ENCODE peak calls at places on chromosomes 13 and 19, in six cellular contexts. W is IMR-90, P is HepG2, E is A549, V is K562, Q is GM12878. I is an unnamed sample.

GRCh38 chr19:33093420-33094210 is 12.6 kb downstream of the GPATCH1 start:
- DNase-seq in E (no peak), W (no peak), P (no peak), V (peak), Q (no peak), I (no peak)

GRCh38 chr19:31502536-31503170 is 153.4 kb upstream of the TSHZ3 start:
- DNase-seq in E (no peak), W (no peak), V (no peak), Q (no peak), P (no peak), I (no peak)

GRCh38 chr13:113429608-113429985 is 23.7 kb downstream of the ADPRHL1 start:
- DNase-seq in E (no peak), W (no peak), Q (no peak), V (no peak), P (no peak), I (no peak)

GRCh38 chr19:50823389-50824042 is at the start of gene KLK1:
- DNase-seq in P (no peak), W (no peak), E (no peak), Q (no peak), V (peak), I (no peak)

GRCh38 chr19:41324921-41325639 is 15.1 kb downstream of the CCDC97 start:
- DNase-seq in Q (no peak), E (peak), P (peak), V (peak), W (peak), I (no peak)

GRCh38 chr13:106372199-106373160 is 163.0 kb downstream of the EFNB2 start:
- DNase-seq in W (peak), E (no peak), P (no peak), V (no peak), Q (no peak), I (no peak)

GRCh38 chr13:110138009-110138699 is 168.8 kb downstream of the COL4A1 start:
- DNase-seq in P (peak), W (peak), V (peak), Q (peak), E (peak), I (peak)

GRCh38 chr13:93316848-93317247 is 90.2 kb downstream of the GPC6 start:
- DNase-seq in P (no peak), V (no peak), E (no peak), W (no peak), Q (no peak), I (no peak)

GRCh38 chr19:11964858-11965645 is at the start of gene ZNF763:
- DNase-seq in E (no peak), V (peak), Q (peak), W (peak), P (peak), I (no peak)

GRCh38 chr19:40589723-40590429 is 11.3 kb upstream of the LTBP4 start:
- DNase-seq in P (no peak), Q (no peak), V (no peak), E (no peak), W (no peak), I (no peak)

GRCh38 chr13:98310485-98311199 is 133.6 kb upstream of the RNF113B start:
- DNase-seq in P (peak), W (no peak), Q (no peak), V (no peak), E (no peak), I (no peak)

GRCh38 chr13:43331676-43332075 is 308.3 kb downstream of the DNAJC15 start:
- DNase-seq in W (peak), Q (no peak), E (no peak), P (no peak), V (no peak), I (no peak)

GRCh38 chr13:100941377-100941776 is 266.8 kb upstream of the TMTC4 start:
- DNase-seq in Q (no peak), V (no peak), P (no peak), W (no peak), E (no peak), I (no peak)

GRCh38 chr13:24652346-24652745 is 27.9 kb upstream of the ATP12A start:
- DNase-seq in Q (no peak), E (no peak), W (no peak), V (no peak), P (no peak), I (no peak)

GRCh38 chr13:28560612-28561011 is 65.7 kb upstream of the FLT1 start:
- DNase-seq in V (no peak), Q (no peak), P (no peak), W (no peak), E (no peak), I (no peak)

GRCh38 chr19:13447978-13448377 is 58.3 kb downstream of the CACNA1A start:
- DNase-seq in W (no peak), E (no peak), Q (no peak), P (no peak), V (no peak), I (no peak)

GRCh38 chr19:49677901-49678674 is 1.0 kb downstream of the PRMT1 start:
- DNase-seq in V (peak), Q (no peak), P (peak), E (peak), W (peak), I (peak)

GRCh38 chr13:100176781-100177389 is 88.0 kb downstream of the PCCA start:
- DNase-seq in E (no peak), W (peak), V (no peak), P (no peak), Q (no peak), I (peak)

GRCh38 chr13:113411216-113412023 is 41.9 kb downstream of the ADPRHL1 start:
- DNase-seq in Q (no peak), W (peak), V (no peak), P (peak), E (peak), I (no peak)

GRCh38 chr13:25816239-25816638 is 235.6 kb downstream of the SHISA2 start:
- DNase-seq in P (no peak), E (no peak), Q (no peak), V (no peak), W (no peak), I (no peak)

GRCh38 chr13:42215578-42216421 is 56.2 kb upstream of the AKAP11 start:
- DNase-seq in V (peak), Q (peak), W (peak), E (no peak), P (peak), I (peak)

GRCh38 chr19:14505488-14506239 is 9.7 kb upstream of the GIPC1 start:
- DNase-seq in Q (no peak), W (peak), P (peak), E (peak), V (peak), I (peak)

GRCh38 chr13:28402057-28402381 is 92.9 kb downstream of the FLT1 start:
- DNase-seq in W (no peak), V (no peak), P (no peak), Q (no peak), E (no peak), I (no peak)

GRCh38 chr13:113044431-113045114 is 61.0 kb upstream of the F7 start:
- DNase-seq in Q (no peak), W (no peak), P (no peak), V (no peak), E (no peak), I (no peak)

GRCh38 chr19:3056454-3057016 is 5.8 kb downstream of the TLE5 start:
- DNase-seq in P (no peak), V (peak), E (no peak), Q (no peak), W (no peak), I (no peak)

GRCh38 chr13:48858523-48858922 is 117.2 kb upstream of the FNDC3A start:
- DNase-seq in W (no peak), E (no peak), P (no peak), Q (no peak), V (no peak), I (no peak)

GRCh38 chr19:12733369-12733896 is 1.1 kb downstream of the TRIR start:
- DNase-seq in W (peak), V (peak), Q (no peak), E (peak), P (peak), I (no peak)

GRCh38 chr19:52670046-52670445 is 31.9 kb upstream of the ZNF83 start:
- DNase-seq in P (no peak), W (no peak), E (no peak), Q (no peak), V (no peak), I (no peak)

GRCh38 chr19:3336680-3337523 is 29.5 kb upstream of the NFIC start:
- DNase-seq in E (no peak), W (peak), V (no peak), Q (no peak), P (peak), I (no peak)

GRCh38 chr19:43789029-43789428 is 8.3 kb upstream of the KCNN4 start:
- DNase-seq in P (no peak), V (no peak), W (peak), Q (no peak), E (no peak), I (no peak)
- TF ChIP-seq BHLHE40 in P (no peak), V (no peak), W (no peak), Q (no peak), E (no peak), I (no peak)

DNA sequence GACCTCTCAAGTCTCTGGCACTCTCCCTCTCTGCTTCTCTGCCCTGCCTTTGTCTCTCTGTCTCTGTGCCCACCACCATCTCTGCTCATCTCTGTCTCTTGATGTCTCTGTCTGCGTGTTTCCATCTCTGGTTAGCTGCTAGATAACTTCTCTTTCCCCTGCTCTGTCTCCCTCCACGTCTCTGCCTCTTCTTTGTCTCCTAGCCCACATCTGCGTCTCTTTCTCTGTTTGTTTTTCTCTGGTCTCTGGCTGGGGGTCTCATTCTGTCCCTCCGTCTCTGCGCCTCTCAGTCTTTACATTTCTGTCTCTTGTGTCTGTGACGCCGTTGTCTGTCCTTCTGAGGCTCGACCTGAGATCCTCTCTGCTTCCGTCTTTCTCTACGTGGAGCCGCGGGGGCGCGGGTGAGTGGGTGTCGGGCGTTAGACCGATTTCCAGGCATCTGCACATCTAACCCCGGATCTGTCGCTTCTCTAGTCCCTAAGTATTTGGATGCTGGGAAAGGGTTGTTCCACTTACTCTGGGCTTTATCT is 386 bp downstream of the GIPR start:
- DNase-seq in W (no peak), P (no peak), Q (no peak), V (no peak), E (no peak), I (no peak)
- TF ChIP-seq BHLHE40 in W (no peak), P (no peak), Q (no peak), V (no peak), E (no peak), I (no peak)

GRCh38 chr19:10372698-10373097 is 7.7 kb downstream of the TYK2 start:
- DNase-seq in V (no peak), Q (no peak), P (no peak), W (no peak), E (no peak), I (no peak)
- TF ChIP-seq BHLHE40 in V (no peak), Q (no peak), P (no peak), W (no peak), E (no peak), I (no peak)

DNA sequence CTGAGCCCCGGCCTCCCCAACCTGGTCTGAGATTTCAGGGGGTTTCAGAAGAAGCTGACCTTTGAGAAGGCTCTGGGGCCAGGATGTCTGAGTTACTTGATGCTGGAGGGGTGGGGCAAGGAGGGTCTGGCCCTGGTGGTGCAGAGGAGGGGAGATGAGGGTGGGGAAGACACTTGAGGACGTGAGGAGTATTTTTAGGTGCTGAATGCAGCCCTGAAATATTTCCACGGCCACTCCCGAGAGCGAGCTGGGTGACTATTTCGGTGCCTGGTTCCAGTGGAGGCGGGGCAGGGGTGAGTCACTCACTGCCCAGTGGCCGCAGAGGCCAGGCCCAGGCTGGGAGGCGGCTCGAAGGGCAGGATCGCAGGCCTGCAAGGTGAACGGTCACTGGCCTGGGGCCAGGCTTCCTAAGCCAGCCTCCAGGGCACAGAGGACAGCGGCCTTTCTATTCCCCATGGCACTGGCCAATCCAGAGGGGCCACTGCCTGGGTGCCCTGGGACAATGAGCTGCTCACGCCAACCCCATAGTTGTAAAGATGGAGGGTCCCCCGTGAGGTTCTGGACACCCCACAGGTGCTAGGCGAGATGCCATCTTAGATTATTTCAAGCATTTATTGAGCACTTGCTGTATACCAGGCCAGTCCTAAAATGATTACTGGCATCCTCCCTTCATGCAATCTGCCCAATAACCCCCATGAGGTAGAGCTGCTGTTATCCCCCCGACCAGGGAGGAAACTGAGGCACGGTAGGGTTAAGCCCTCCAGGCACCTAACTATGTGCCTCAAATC is 19.7 kb upstream of the JUND start:
- DNase-seq in Q (no peak), P (no peak), E (no peak), W (peak), V (peak), I (no peak)
- TF ChIP-seq BHLHE40 in Q (no peak), P (no peak), E (no peak), W (peak), V (peak), I (no peak)

GRCh38 chr19:53908106-53908932 is 759 bp upstream of the CACNG7 start:
- DNase-seq in V (peak), W (peak), Q (no peak), P (no peak), E (peak), I (peak)
- TF ChIP-seq BHLHE40 in V (no peak), W (no peak), Q (no peak), P (no peak), E (no peak), I (no peak)

GRCh38 chr19:4714016-4714415 is 9.6 kb downstream of the DPP9 start:
- DNase-seq in V (no peak), Q (no peak), E (no peak), P (no peak), W (no peak), I (no peak)
- TF ChIP-seq BHLHE40 in V (no peak), Q (no peak), E (no peak), P (no peak), W (no peak), I (no peak)

GRCh38 chr19:1855828-1856255 is 7.5 kb downstream of the KLF16 start:
- DNase-seq in W (peak), P (no peak), E (no peak), Q (no peak), V (no peak), I (no peak)

GRCh38 chr19:1856345-1856697 is 7.1 kb downstream of the KLF16 start:
- DNase-seq in P (no peak), W (no peak), Q (no peak), V (no peak), E (no peak), I (no peak)

GRCh38 chr19:1854542-1855039 is 6.3 kb upstream of the REXO1 start:
- DNase-seq in P (no peak), Q (no peak), V (no peak), E (no peak), W (no peak), I (no peak)

GRCh38 chr19:1854032-1854541 is 5.8 kb upstream of the REXO1 start:
- DNase-seq in P (no peak), V (no peak), E (no peak), Q (no peak), W (no peak), I (no peak)

GRCh38 chr19:1855040-1855827 is 7.0 kb upstream of the REXO1 start:
- DNase-seq in W (peak), P (no peak), E (peak), V (peak), Q (peak), I (peak)
- TF ChIP-seq BHLHE40 in W (no peak), P (no peak), E (no peak), V (no peak), Q (no peak), I (no peak)

GRCh38 chr19:35557539-35558399 is 5.7 kb downstream of the ATP4A start:
- DNase-seq in W (peak), P (no peak), E (peak), V (peak), Q (no peak), I (peak)
- TF ChIP-seq BHLHE40 in W (no peak), P (no peak), E (no peak), V (peak), Q (no peak), I (no peak)

GRCh38 chr19:1016647-1017114 is 4.2 kb downstream of the TMEM259 start:
- DNase-seq in V (no peak), E (no peak), P (no peak), Q (no peak), W (peak), I (no peak)
- TF ChIP-seq BHLHE40 in V (no peak), E (no peak), P (no peak), Q (no peak), W (peak), I (no peak)

I was measured in HEK293T.